ENCODE peak calls at places on chromosomes 4 and X, in four cellular contexts. J, Q, M and Z are unnamed samples. For H3K4me1 and H3K9me3, the result is how much of the 10 kb centered on the place peaks cover.

GRCh38 chr4:112130903-112131302 is 14.4 kb upstream of the FAM241A start:
- DNase-seq in Q (no peak), J (no peak), M (no peak), Z (no peak)

GRCh38 chr4:150938417-150938816 is 76.7 kb downstream of the LRBA start:
- DNase-seq in J (no peak), Q (no peak), M (no peak), Z (no peak)

GRCh38 chrX:68892651-68893050 is 63.8 kb downstream of the EFNB1 start:
- DNase-seq in J (no peak), Q (no peak), M (no peak), Z (no peak)

GRCh38 chr4:38284294-38285045 is 324.3 kb downstream of the PTTG2 start:
- DNase-seq in M (no peak), J (no peak), Q (no peak), Z (no peak)

GRCh38 chrX:23008431-23009099 is 8.8 kb downstream of the DDX53 start:
- DNase-seq in M (no peak), Q (no peak), J (no peak), Z (no peak)

GRCh38 chr4:164949448-164950118 is 27.9 kb downstream of the TRIM61 start:
- DNase-seq in M (no peak), Q (no peak), J (no peak), Z (no peak)

GRCh38 chrX:46185923-46186810 is 359.1 kb downstream of the ZNF674 start:
- DNase-seq in Q (no peak), J (no peak), M (no peak), Z (no peak)

GRCh38 chr4:145732416-145732815 is 52.5 kb downstream of the C4orf51 start:
- DNase-seq in J (no peak), Q (no peak), M (no peak), Z (no peak)

GRCh38 chrX:37786666-37787337 is 6.9 kb downstream of the CYBB start:
- DNase-seq in Q (no peak), J (no peak), M (peak), Z (no peak)

GRCh38 chr4:156774422-156774821 is 197.2 kb downstream of the PDGFC start:
- DNase-seq in J (no peak), M (no peak), Q (peak), Z (no peak)
- H3K4me1 ChIP-seq in J (under half), M (under half), Q (under half), Z (under half)

DNA sequence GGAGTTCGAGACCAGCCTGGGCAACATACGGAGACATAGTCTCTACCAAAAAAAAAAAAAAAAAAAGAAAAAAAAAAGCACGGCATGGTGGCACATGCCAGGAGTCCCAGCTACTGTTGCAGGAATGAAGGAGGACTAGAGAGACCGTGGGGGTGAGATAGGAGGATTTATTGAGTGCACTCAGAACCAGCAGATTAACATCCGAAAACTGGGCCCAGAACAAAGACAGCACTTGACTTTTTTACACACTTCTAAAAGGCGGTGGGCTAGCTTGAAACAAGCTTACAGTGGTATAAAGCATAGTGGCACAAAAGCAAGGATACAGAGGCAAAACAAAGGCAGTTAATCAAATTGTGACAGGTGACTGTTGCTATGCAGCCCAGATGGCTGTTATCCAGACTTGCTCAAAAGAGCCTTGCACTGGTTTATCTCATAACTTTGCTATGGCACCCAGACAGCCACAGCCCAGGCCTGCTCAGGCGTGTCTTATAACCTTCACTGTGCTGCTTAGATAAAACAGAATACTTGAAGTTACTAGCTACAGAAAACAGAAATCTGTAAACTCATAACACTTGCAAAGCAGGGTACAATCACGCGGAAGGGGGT is 10.0 kb upstream of the PI4K2B start:
- DNase-seq in J (no peak), Q (no peak), M (no peak), Z (no peak)
- H3K9me3 ChIP-seq in J (under half), Q (under half), M (under half), Z (under half)

DNA sequence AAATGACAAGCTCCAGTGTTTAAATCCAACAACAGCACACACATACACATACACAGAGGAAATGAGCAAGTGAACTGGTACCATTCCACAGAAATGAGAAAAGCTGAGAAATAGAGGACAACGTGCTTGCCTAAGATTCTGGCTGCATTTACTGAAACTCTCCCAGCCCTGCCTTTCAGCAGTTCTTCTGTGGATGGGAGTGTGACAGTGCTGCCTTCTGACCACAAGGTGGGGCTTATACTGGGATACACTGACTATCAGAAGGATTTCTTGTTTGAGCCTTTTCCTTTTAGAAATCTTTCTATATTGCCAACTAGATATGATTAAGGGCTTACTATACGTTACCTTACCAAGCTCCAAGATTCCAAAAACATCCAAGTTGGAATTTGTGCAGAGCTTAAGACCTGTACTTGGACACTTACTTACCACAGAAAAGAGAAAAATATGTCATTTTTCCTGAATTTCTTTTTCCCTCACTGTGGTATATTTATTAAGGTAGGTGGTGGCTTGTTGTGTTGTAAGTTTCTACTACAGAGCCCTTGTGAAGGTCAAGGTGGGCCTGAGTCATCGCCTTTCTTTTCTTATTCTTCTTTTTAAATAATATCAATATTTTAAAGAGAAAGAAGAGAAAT is 10.7 kb upstream of the CXCL8 start:
- DNase-seq in Q (peak), M (no peak), J (no peak), Z (no peak)
- H3K4me1 ChIP-seq in Q (under half), M (under half), J (under half), Z (under half)

GRCh38 chrX:108020631-108021030 is 24.2 kb upstream of the VSIG1 start:
- DNase-seq in Q (no peak), J (no peak), M (no peak), Z (no peak)

GRCh38 chrX:108028854-108029253 is 16.0 kb upstream of the VSIG1 start:
- DNase-seq in J (no peak), Q (no peak), M (no peak), Z (no peak)

GRCh38 chrX:108022491-108023089 is 22.3 kb upstream of the VSIG1 start:
- DNase-seq in Q (no peak), M (no peak), J (no peak), Z (no peak)

GRCh38 chrX:108029928-108030711 is 14.7 kb upstream of the VSIG1 start:
- DNase-seq in Q (no peak), J (no peak), M (no peak), Z (no peak)

DNA sequence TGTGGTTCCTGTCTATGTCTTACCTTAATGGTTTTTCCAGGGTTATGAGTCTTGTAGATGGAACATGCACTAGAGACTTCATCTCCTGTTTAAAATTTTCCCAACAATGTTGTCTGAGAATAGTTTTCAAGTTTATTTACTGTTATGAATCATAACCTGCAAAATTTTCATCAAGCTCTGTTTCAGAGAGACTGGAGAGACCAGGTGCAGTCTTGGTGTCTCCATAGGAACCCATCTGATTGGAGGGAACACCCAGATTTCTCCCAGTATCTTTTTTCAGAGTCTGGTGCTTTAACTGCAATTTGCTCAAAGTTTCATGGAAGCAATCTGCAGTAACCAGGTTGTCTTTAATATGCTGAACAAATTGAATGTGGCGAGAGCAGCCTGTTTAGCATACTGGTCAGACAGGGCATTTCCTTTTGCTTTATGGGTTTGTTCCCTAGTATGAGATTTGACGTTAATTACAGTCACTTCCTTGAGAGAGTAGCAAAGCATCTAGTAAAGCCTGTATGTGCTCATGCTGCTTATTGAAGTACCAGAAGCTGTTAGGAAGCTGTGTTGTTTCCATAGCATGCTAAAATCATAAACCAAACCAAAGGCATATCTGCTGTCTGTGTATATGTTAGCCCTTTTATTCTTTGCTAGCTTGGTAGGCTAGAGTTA is 18.8 kb upstream of the VSIG1 start:
- DNase-seq in M (no peak), Q (no peak), J (no peak), Z (no peak)
- H3K9me3 ChIP-seq in M (under half), Q (under half), J (under half), Z (under half)

GRCh38 chr4:152663203-152664066 is 16.4 kb downstream of the TMEM154 start:
- DNase-seq in J (no peak), M (peak), Q (no peak), Z (no peak)
- H3K4me1 ChIP-seq in J (under half), M (half or more), Q (under half), Z (under half)

DNA sequence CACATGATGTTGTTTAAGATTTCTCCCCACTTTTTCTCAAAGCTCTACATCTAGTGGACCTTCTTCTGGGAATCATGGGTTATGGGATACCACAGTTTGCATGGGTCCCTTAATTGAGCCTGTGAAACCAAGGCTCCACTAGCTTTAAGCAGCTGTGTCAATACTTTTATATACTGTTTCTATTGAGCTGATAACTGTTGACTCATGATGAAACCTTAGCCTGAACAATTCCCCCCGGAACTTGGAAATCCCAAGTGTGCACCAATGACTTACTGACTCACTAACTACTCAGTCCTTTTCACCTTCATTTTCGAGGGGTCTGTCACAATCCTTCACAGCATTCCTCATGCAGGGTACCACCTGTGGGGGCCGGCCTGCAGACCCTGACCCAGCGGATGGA is 12.7 kb upstream of the SPIN4 start:
- DNase-seq in Q (no peak), J (no peak), M (no peak), Z (no peak)
- H3K9me3 ChIP-seq in Q (under half), J (under half), M (under half), Z (under half)

GRCh38 chr4:6986067-6986780 is 56.9 kb upstream of the TADA2B start:
- DNase-seq in M (no peak), Q (no peak), J (no peak), Z (no peak)
- H3K4me1 ChIP-seq in M (under half), Q (under half), J (under half), Z (under half)

GRCh38 chrX:83185887-83186286 is 322.2 kb upstream of the POU3F4 start:
- DNase-seq in J (no peak), M (no peak), Q (no peak), Z (no peak)

GRCh38 chrX:83186632-83187031 is 321.5 kb upstream of the POU3F4 start:
- DNase-seq in Q (peak), J (no peak), M (no peak), Z (no peak)

DNA sequence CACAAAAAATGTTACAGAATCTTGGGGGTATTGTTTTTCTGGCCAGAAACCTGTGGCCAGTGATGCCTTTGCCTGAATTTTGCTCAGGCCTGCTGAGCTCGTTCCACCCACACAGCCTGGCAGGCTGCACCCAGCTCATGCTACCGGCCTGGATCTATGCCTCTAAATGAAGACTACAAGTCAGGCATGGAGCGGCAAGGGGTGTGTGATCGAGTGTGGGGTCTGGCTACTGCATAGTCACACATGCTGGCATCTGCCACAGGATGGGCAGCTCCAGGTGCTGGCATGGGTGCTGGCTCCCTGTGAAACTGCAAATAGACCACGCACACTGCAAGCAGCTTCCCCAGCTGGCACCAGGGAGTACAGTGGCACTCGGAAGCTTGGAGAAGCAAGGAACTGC is 323.1 kb upstream of the POU3F4 start:
- DNase-seq in Q (no peak), M (no peak), J (no peak), Z (no peak)
- H3K9me3 ChIP-seq in Q (under half), M (under half), J (under half), Z (under half)

GRCh38 chrX:71626576-71626975 is 8.3 kb upstream of the CXCR3 start:
- DNase-seq in M (no peak), J (no peak), Q (no peak), Z (no peak)
- H3K4me1 ChIP-seq in M (half or more), J (under half), Q (under half), Z (under half)